ENCODE peak calls at places on chromosomes 16 and 17, in ten cellular contexts. O is lower leg skin, X is A549, V is transverse colon, H is adrenal gland, F is NB4, L is breast epithelium, M is stomach, K is uterus, N is endothelial cell of umbilical vein. J is an unnamed sample.

GRCh38 chr16:1826691-1827573 is at the start of the genes FAHD1 and HAGH:
- DNase-seq in O (peak), X (peak), V (peak), H (peak), F (peak), L (peak), M (peak), K (peak), N (peak), J (peak)

GRCh38 chr16:88891083-88891482 is 24.6 kb upstream of the PABPN1L start:
- DNase-seq in O (no peak), X (no peak), V (no peak), H (no peak), F (no peak), L (no peak), M (no peak), K (no peak), N (no peak), J (no peak)

GRCh38 chr17:16199093-16199492 is 16.2 kb downstream of the NCOR1 start:
- DNase-seq in O (no peak), X (no peak), V (no peak), H (no peak), F (peak), L (no peak), M (no peak), K (no peak), N (peak), J (no peak)

GRCh38 chr16:81311762-81312161 is 3.0 kb upstream of the GAN start:
- DNase-seq in O (no peak), X (no peak), V (no peak), H (no peak), F (no peak), L (no peak), M (no peak), K (no peak), N (no peak), J (no peak)

GRCh38 chr17:8791910-8792270 is 7.3 kb downstream of the MFSD6L start:
- DNase-seq in O (peak), X (peak), V (no peak), H (no peak), F (peak), L (no peak), M (no peak), K (no peak), N (peak), J (no peak)

GRCh38 chr16:14303654-14304394 is 232.7 kb downstream of the MRTFB start:
- DNase-seq in O (peak), X (no peak), V (peak), H (peak), F (no peak), L (no peak), M (no peak), K (peak), N (no peak), J (peak)

GRCh38 chr17:41065829-41066624 is at the start of gene KRTAP2-4:
- DNase-seq in O (no peak), X (peak), V (no peak), H (no peak), F (peak), L (no peak), M (no peak), K (no peak), N (no peak), J (peak)

GRCh38 chr16:11297492-11298142 is 16.5 kb upstream of the PRM1 start:
- DNase-seq in O (peak), X (no peak), V (peak), H (peak), F (peak), L (no peak), M (peak), K (peak), N (peak), J (peak)

GRCh38 chr17:41919165-41919817 is 540 bp upstream of the ACLY start:
- DNase-seq in O (no peak), X (no peak), V (no peak), H (no peak), F (no peak), L (peak), M (no peak), K (no peak), N (no peak), J (peak)

GRCh38 chr17:546456-546855 is 168.2 kb downstream of the VPS53 start:
- DNase-seq in O (no peak), X (no peak), V (no peak), H (no peak), F (no peak), L (no peak), M (no peak), K (no peak), N (no peak), J (no peak)

GRCh38 chr17:57910462-57910861 is 44.8 kb downstream of the CUEDC1 start:
- DNase-seq in O (no peak), X (no peak), V (no peak), H (no peak), F (no peak), L (no peak), M (no peak), K (no peak), N (no peak), J (no peak)

GRCh38 chr16:29943846-29944669 is 17.8 kb upstream of the TMEM219 start:
- DNase-seq in O (peak), X (peak), V (peak), H (peak), F (no peak), L (no peak), M (peak), K (peak), N (peak), J (peak)

GRCh38 chr17:73901661-73902415 is 257.6 kb upstream of the SDK2 start:
- DNase-seq in O (peak), X (no peak), V (peak), H (no peak), F (peak), L (no peak), M (peak), K (no peak), N (no peak), J (no peak)

GRCh38 chr16:11034005-11034404 is 89.6 kb downstream of the CLEC16A start:
- DNase-seq in O (peak), X (no peak), V (no peak), H (no peak), F (no peak), L (no peak), M (no peak), K (peak), N (no peak), J (no peak)

GRCh38 chr16:55465077-55465896 is 13.7 kb upstream of the MMP2 start:
- DNase-seq in O (peak), X (peak), V (peak), H (peak), F (peak), L (peak), M (peak), K (peak), N (peak), J (peak)

GRCh38 chr16:72112452-72112792 is 18.8 kb downstream of the DHX38 start:
- DNase-seq in O (peak), X (no peak), V (no peak), H (no peak), F (no peak), L (peak), M (no peak), K (no peak), N (no peak), J (no peak)

GRCh38 chr17:72365857-72366415 is 245.1 kb downstream of the SOX9 start:
- DNase-seq in O (no peak), X (no peak), V (no peak), H (no peak), F (no peak), L (no peak), M (no peak), K (no peak), N (no peak), J (no peak)

GRCh38 chr16:88908307-88908706 is 41.8 kb upstream of the PABPN1L start:
- DNase-seq in O (no peak), X (no peak), V (no peak), H (no peak), F (no peak), L (no peak), M (no peak), K (no peak), N (no peak), J (no peak)

GRCh38 chr17:69607162-69607834 is 192.8 kb downstream of the MAP2K6 start:
- DNase-seq in O (peak), X (peak), V (peak), H (peak), F (peak), L (peak), M (peak), K (peak), N (peak), J (peak)

GRCh38 chr17:30928584-30928983 is 6.8 kb downstream of the ADAP2 start:
- DNase-seq in O (no peak), X (no peak), V (no peak), H (no peak), F (no peak), L (no peak), M (no peak), K (no peak), N (no peak), J (no peak)

DNA sequence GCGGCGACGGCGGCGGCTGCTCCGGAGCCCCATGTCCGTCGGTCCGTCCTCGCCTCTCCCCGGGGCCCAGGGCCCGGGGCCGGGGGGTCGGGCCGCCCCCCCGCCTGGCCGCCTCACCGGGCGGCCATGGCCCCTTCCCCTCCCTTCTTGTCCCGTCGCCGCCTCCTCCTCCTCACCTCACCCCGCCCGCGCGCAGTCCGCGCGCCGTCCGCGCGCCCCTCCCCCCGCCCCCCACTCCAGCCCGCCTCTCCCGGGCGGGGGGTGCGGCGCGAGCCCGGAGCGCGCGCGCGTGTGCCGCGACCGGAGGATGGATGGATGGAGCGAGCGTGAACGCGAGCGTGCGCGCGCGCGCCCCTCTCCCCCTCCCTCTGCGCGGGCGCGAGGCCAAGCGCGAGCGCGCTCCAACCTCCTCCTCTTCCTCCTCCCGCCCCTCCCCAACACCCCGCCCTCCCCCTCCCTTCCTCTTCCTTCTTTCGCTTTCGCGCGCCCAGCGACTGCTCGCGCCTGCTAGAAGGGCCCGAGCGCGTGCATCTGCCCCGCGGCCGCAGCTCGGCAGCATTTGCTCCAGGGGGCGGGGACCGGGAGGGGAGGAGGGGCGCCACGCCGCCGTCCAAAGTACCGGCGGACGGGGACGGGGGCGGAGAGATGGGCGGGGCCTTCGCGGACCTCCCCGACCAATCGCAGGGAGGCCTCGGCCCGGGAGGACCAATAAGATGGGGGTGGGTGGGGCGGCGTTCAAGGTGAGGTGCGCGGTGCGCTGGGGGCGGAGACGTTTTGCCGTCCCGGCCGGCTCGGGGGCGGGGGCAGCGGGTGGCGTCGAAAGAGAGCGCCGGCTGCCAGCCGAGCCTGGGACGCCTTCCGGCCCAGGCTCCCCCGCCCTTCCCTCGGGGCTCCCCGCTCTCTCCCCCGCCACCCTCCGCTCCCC is at the start of gene ATXN7L3:
- DNase-seq in O (peak), X (peak), V (peak), H (peak), F (peak), L (peak), M (peak), K (peak), N (peak), J (peak)
- TF ChIP-seq POLR2A in O (no peak), X (peak), V (no peak), H (peak), F (no peak), L (no peak), M (no peak), K (no peak), N (peak), J (peak)

DNA sequence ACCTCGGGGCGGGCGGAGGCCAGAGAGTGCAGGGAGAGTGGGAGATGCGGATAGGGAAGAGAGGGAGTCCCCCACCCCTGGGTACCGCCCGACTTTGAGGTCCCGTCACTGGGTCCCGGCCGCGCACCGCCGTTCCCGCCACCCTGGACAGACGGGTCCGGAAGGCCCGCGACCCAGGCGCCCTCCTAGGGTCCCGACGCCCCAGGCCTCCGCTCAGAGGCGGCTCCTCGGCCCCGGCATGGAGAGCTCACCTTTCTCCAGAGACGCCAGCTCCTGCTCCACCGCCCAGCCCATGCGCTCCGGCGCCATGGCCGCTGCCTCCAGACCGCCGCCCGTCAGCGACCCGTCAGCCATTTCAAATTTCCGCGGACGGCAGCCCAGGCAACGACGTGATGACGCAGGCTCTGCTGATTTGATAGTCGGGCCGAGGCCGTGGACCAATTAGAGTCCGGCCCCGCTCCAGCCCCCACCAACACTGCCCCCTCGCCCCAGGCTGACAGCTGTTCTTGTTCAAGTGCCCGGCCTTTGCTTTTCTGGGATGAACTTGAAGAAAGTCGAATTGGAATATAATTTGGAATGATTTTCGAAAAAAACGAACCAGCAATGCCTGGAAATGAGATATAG is at the start of gene SHCBP1:
- DNase-seq in O (peak), X (peak), V (peak), H (peak), F (peak), L (peak), M (peak), K (peak), N (peak), J (peak)
- TF ChIP-seq POLR2A in O (no peak), X (peak), V (no peak), H (no peak), F (peak), L (no peak), M (no peak), K (no peak), N (peak), J (peak)

GRCh38 chr17:78256705-78257559 is 25.5 kb downstream of the TMEM235 start:
- DNase-seq in O (no peak), X (no peak), V (no peak), H (no peak), F (no peak), L (no peak), M (no peak), K (no peak), N (peak), J (no peak)

GRCh38 chr17:78255029-78255656 is 23.7 kb downstream of the TMEM235 start:
- DNase-seq in O (no peak), X (no peak), V (no peak), H (no peak), F (no peak), L (no peak), M (no peak), K (no peak), N (no peak), J (no peak)

GRCh38 chr17:78258323-78259229 is 27.1 kb downstream of the TMEM235 start:
- DNase-seq in O (peak), X (no peak), V (no peak), H (no peak), F (peak), L (no peak), M (peak), K (no peak), N (peak), J (no peak)

GRCh38 chr17:78255953-78256704 is 24.7 kb downstream of the TMEM235 start:
- DNase-seq in O (no peak), X (no peak), V (no peak), H (no peak), F (no peak), L (no peak), M (no peak), K (no peak), N (no peak), J (no peak)

GRCh38 chr17:78257810-78258322 is 26.4 kb downstream of the TMEM235 start:
- DNase-seq in O (no peak), X (no peak), V (no peak), H (no peak), F (peak), L (no peak), M (peak), K (no peak), N (peak), J (no peak)
- TF ChIP-seq POLR2A in O (no peak), X (no peak), V (no peak), H (no peak), F (no peak), L (no peak), M (no peak), K (no peak), N (no peak), J (no peak)

GRCh38 chr16:30957456-30958163 is at the start of gene SETD1A:
- DNase-seq in O (peak), X (peak), V (peak), H (peak), F (peak), L (peak), M (peak), K (peak), N (peak), J (peak)

GRCh38 chr16:30954993-30955392 is 2.6 kb upstream of the SETD1A start:
- DNase-seq in O (no peak), X (no peak), V (no peak), H (no peak), F (no peak), L (no peak), M (no peak), K (no peak), N (no peak), J (no peak)

GRCh38 chr16:30961384-30961783 is 3.8 kb downstream of the SETD1A start:
- DNase-seq in O (no peak), X (no peak), V (no peak), H (no peak), F (no peak), L (no peak), M (no peak), K (no peak), N (no peak), J (no peak)

GRCh38 chr16:30956601-30957455 is 726 bp upstream of the SETD1A start:
- DNase-seq in O (peak), X (peak), V (peak), H (peak), F (peak), L (peak), M (peak), K (peak), N (peak), J (peak)

DNA sequence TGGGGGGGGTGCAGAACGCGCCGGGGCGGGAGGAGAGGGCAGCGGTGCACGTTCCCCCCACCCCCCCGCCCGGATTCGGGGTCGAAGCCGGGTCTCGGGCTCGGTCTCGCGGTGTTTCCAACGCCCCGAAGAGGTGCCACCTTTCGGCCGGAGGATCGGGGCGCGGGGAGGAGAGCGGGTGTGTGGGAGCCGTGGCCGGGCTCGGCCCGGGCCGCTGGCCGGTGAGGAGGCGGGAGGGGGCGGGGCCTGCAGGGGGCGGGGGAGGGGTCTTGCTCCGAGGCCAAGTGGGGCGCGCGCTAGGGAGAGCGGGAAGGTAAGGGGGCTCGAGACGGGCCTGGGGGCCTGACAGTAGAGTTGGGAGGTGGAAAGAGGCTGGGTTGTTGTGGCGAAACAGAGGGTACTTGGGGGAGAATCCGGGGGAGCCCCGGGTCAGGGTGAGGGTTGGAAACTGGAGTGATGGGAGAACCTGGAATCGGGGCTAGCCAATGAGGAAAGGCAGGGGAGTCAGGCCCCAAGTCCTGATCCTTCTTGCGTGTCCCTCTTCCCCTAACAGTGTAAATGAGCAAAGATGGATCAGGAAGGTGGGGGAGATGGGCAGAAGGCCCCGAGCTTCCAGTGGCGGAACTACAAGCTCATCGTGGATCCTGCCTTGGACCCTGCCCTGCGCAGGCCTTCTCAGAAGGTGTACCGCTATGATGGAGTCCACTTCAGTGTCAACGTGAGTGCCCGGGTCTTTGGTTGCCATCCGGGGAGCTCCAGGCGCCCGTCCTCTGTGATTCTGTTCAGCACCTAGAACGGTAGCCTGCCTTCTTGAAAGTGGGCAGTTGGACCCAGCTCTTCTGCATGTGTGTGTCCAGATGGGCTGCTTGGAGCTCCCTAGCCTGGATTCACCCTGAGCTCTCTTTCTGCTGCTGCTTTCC is 870 bp downstream of the SETD1A start:
- DNase-seq in O (no peak), X (peak), V (peak), H (peak), F (peak), L (no peak), M (peak), K (peak), N (peak), J (peak)
- TF ChIP-seq POLR2A in O (no peak), X (no peak), V (no peak), H (no peak), F (no peak), L (no peak), M (no peak), K (no peak), N (no peak), J (no peak)

DNA sequence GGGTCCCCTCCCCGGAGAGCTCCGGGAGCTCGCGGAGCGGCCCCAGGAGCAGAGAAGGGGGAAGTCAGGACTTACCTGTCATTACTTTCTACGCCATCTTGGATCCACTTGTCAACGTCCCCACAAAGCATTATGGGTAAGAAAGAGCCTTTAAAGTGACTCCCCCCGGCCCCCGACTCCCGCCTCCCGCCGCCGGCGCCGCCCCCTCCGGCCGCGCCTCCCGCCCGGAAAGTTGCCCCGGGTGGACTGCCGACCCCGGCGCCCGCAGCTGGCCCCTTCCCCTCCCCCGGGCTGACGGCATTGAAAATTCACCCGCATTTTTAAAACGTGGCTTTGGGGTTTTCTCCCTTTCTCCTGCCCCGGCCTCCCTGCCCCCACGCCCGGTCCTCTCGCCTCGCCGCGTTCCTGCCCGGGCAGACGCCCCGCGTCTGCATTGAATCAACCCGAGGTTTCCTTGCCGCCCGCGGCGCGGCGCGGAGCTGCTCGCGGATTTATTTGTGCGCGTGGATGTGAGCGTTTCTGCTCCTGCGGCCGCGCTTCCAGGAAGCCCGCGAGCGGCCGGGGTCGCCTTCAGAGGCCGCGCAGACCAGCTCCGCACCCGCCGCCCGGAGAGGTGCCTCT is at the start of gene HELZ:
- DNase-seq in O (peak), X (peak), V (peak), H (peak), F (peak), L (peak), M (peak), K (peak), N (peak), J (peak)
- TF ChIP-seq POLR2A in O (no peak), X (peak), V (peak), H (peak), F (peak), L (no peak), M (no peak), K (no peak), N (peak), J (no peak)